ENCODE peak calls at places on chromosomes 7 and 10, in four cellular contexts. D is lower lobe of right lung, U is tibial artery, M is AG10803. X is an unnamed sample.
A peak's percentile ranks its signal among the peaks of the same experiment; 100 is the strongest.

GRCh38 chr7:92158660-92159575 is 20.0 kb downstream of the LRRD1 start:
- DNase-seq in D (no peak), U (no peak), M (peak; percentile 93), X (peak; percentile 68)

GRCh38 chr10:32981760-32982159 is 23.7 kb upstream of the ITGB1 start:
- DNase-seq in D (no peak), U (no peak), M (peak; percentile 61), X (peak; percentile 58)

GRCh38 chr10:37754538-37755323 is 102.7 kb downstream of the ZNF248 start:
- DNase-seq in D (no peak), U (no peak), M (peak; percentile 4), X (peak; percentile 3)

GRCh38 chr10:59493017-59493416 is 130.7 kb upstream of the FAM13C start:
- DNase-seq in D (no peak), U (no peak), M (no peak), X (no peak)

GRCh38 chr10:27890971-27891370 is 107.9 kb downstream of the ODAD2 start:
- DNase-seq in D (no peak), U (no peak), M (no peak), X (no peak)

GRCh38 chr7:95915731-95916130 is 143.4 kb downstream of the DYNC1I1 start:
- DNase-seq in D (no peak), U (no peak), M (no peak), X (no peak)

GRCh38 chr10:91955114-91955513 is 31.5 kb downstream of the BTAF1 start:
- DNase-seq in D (no peak), U (no peak), M (no peak), X (no peak)

GRCh38 chr10:88115968-88116367 is 252.5 kb downstream of the PTEN start:
- DNase-seq in D (no peak), U (no peak), M (peak; percentile 76), X (no peak)

GRCh38 chr7:26863504-26864308 is 684 bp downstream of the SKAP2 start:
- DNase-seq in D (no peak), U (no peak), M (peak; percentile 53), X (peak; percentile 43)

GRCh38 chr7:131381069-131381838 is 53.6 kb downstream of the MKLN1 start:
- DNase-seq in D (no peak), U (no peak), M (peak; percentile 62), X (peak; percentile 57)

GRCh38 chr7:74037609-74038008 is 9.6 kb downstream of the ELN start:
- DNase-seq in D (no peak), U (no peak), M (no peak), X (no peak)

GRCh38 chr7:14740606-14741005 is 161.9 kb downstream of the DGKB start:
- DNase-seq in D (no peak), U (no peak), M (no peak), X (no peak)

GRCh38 chr7:14739496-14740185 is 162.9 kb downstream of the DGKB start:
- DNase-seq in D (no peak), U (no peak), M (no peak), X (no peak)

GRCh38 chr7:14738086-14738485 is 164.5 kb downstream of the DGKB start:
- DNase-seq in D (no peak), U (no peak), M (no peak), X (no peak)

GRCh38 chr7:14734839-14735321 is 167.7 kb downstream of the DGKB start:
- DNase-seq in D (no peak), U (no peak), M (no peak), X (peak; percentile 14)
- TF ChIP-seq CTCF in D (no peak), U (no peak), M (no peak), X (peak; percentile 51)

GRCh38 chr10:19816420-19817250 is at the start of gene PLXDC2:
- DNase-seq in D (peak; percentile 82), U (peak; percentile 58), M (peak; percentile 25), X (peak; percentile 73)

GRCh38 chr10:19817251-19818046 is 1.2 kb downstream of the PLXDC2 start:
- DNase-seq in D (peak; percentile 54), U (peak; percentile 54), M (no peak), X (peak; percentile 48)

GRCh38 chr10:19815478-19816419 is 483 bp upstream of the PLXDC2 start:
- DNase-seq in D (peak; percentile 83), U (peak; percentile 87), M (no peak), X (peak; percentile 80)

GRCh38 chr10:19812976-19813375 is 3.3 kb upstream of the PLXDC2 start:
- DNase-seq in D (no peak), U (no peak), M (no peak), X (no peak)

DNA sequence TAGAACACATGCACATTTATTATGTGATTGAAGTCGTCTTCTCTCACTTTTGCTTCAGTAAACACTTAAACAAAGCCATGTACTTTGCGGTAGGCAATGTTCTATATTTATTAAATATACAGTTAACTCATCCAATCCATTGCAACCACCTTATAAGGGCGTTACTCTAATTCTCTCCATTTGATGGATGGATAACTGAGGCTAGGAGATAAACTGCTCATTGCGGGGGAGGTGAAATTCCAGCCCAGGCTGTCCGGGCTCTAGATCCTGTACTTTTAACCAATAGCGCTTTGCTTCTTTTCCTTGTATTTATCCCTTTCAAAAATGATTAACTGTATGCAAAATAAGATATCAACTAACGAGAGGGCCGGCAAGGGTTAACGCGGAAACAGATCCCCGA is 1.2 kb upstream of the PLXDC2 start:
- DNase-seq in D (no peak), U (no peak), M (no peak), X (no peak)
- H3K4me3 ChIP-seq in D (peak overlapping the region; percentile 82), U (peak overlapping the region; percentile 69), M (peak overlapping the region; percentile 61), X (peak overlapping the region; percentile 80)

GRCh38 chr10:29245476-29245875 is 43.4 kb upstream of the LYZL1 start:
- DNase-seq in D (no peak), U (no peak), M (no peak), X (no peak)

GRCh38 chr10:29250066-29250465 is 38.8 kb upstream of the LYZL1 start:
- DNase-seq in D (no peak), U (no peak), M (no peak), X (no peak)

GRCh38 chr10:29248987-29249386 is 39.9 kb upstream of the LYZL1 start:
- DNase-seq in D (no peak), U (no peak), M (no peak), X (no peak)

GRCh38 chr10:29246449-29246848 is 42.4 kb upstream of the LYZL1 start:
- DNase-seq in D (no peak), U (no peak), M (no peak), X (no peak)

GRCh38 chr10:29248156-29248555 is 40.7 kb upstream of the LYZL1 start:
- DNase-seq in D (no peak), U (no peak), M (no peak), X (no peak)
- TF ChIP-seq CTCF in D (no peak), U (no peak), M (no peak), X (no peak)

DNA sequence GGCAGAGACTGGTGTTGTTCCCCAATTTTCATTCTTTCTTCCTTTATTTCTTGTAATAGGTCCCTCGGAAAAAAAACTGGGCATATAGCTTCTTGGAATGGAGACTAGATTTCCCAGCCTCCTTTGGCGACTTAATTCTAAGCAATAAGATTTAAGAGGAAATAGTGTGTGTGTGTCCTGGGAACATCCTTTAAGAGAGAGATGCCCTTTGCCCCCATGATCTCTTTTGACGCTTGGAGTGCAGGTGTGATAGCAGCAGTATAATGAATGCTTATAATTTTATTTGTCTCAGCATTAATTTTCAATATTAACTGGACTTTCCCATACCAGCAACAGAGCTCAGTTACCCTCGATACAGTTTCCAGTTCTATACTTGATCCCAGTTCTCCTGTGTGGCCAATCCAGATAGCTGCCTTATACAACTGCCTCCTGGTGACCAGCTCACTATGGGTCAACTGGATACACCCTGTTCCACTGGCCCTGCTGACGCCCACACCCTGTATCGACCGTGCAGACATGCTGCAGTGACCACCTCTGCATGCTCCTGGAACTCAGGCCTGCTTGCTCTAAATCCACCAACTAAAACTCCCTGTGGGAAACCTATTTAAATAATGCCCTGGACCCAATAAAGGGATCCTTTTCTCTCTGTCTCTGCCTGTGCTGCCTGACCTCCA is 13.9 kb downstream of the TMEM176A start:
- DNase-seq in D (no peak), U (no peak), M (no peak), X (no peak)
- H3K4me3 ChIP-seq in D (no peak overlapping the region), U (no peak overlapping the region), M (no peak overlapping the region), X (no peak overlapping the region)

GRCh38 chr10:70364772-70365091 is 17.7 kb downstream of the LRRC20 start:
- DNase-seq in D (no peak), U (no peak), M (no peak), X (no peak)
- TF ChIP-seq CTCF in D (peak; percentile 19), U (no peak), M (no peak), X (no peak)

X was measured in choroid plexus epithelial cell.